ENCODE peak calls at places on chromosomes 13 and 19, in nine cellular contexts. One of them, this sample, is unnamed.

GRCh38 chr19:13881231-13881691 is 4.3 kb downstream of the NANOS3 start:
- DNase-seq in tibial artery: no peak
- DNase-seq in fibroblast of mammary gland: no peak
- DNase-seq in Calu3: no peak
- DNase-seq in mesothelial cell of epicardium: no peak
- DNase-seq in foreskin keratinocyte: no peak
- DNase-seq in AG09319: no peak
- DNase-seq in cardiac fibroblast: no peak
- DNase-seq in AG09309: no peak
- DNase-seq in this sample: no peak

GRCh38 chr13:62300021-62300420 is 884.4 kb upstream of the PCDH20 start:
- DNase-seq in tibial artery: no peak
- DNase-seq in fibroblast of mammary gland: no peak
- DNase-seq in Calu3: no peak
- DNase-seq in mesothelial cell of epicardium: no peak
- DNase-seq in foreskin keratinocyte: no peak
- DNase-seq in AG09319: no peak
- DNase-seq in cardiac fibroblast: no peak
- DNase-seq in AG09309: no peak
- DNase-seq in this sample: no peak

GRCh38 chr19:8221161-8221560 is 12.0 kb downstream of the CERS4 start:
- DNase-seq in tibial artery: no peak
- DNase-seq in fibroblast of mammary gland: no peak
- DNase-seq in Calu3: no peak
- DNase-seq in mesothelial cell of epicardium: no peak
- DNase-seq in foreskin keratinocyte: no peak
- DNase-seq in AG09319: no peak
- DNase-seq in cardiac fibroblast: no peak
- DNase-seq in AG09309: no peak
- DNase-seq in this sample: no peak

GRCh38 chr13:69094485-69094884 is 1013.1 kb upstream of the ATXN8OS start:
- DNase-seq in tibial artery: no peak
- DNase-seq in fibroblast of mammary gland: no peak
- DNase-seq in Calu3: no peak
- DNase-seq in mesothelial cell of epicardium: no peak
- DNase-seq in foreskin keratinocyte: no peak
- DNase-seq in AG09319: no peak
- DNase-seq in cardiac fibroblast: no peak
- DNase-seq in AG09309: no peak
- DNase-seq in this sample: no peak

GRCh38 chr19:53597023-53597422 is 34.8 kb upstream of the DPRX start:
- DNase-seq in tibial artery: no peak
- DNase-seq in fibroblast of mammary gland: no peak
- DNase-seq in Calu3: no peak
- DNase-seq in mesothelial cell of epicardium: no peak
- DNase-seq in foreskin keratinocyte: peak
- DNase-seq in AG09319: no peak
- DNase-seq in cardiac fibroblast: no peak
- DNase-seq in AG09309: no peak
- DNase-seq in this sample: no peak

GRCh38 chr19:13633109-13633508 is 126.8 kb upstream of the CACNA1A start:
- DNase-seq in tibial artery: no peak
- DNase-seq in fibroblast of mammary gland: peak
- DNase-seq in Calu3: peak
- DNase-seq in mesothelial cell of epicardium: no peak
- DNase-seq in foreskin keratinocyte: no peak
- DNase-seq in AG09319: peak
- DNase-seq in cardiac fibroblast: peak
- DNase-seq in AG09309: no peak
- DNase-seq in this sample: no peak

GRCh38 chr19:55643003-55643732 is at the start of gene ZNF581:
- DNase-seq in tibial artery: peak
- DNase-seq in fibroblast of mammary gland: peak
- DNase-seq in Calu3: peak
- DNase-seq in mesothelial cell of epicardium: peak
- DNase-seq in foreskin keratinocyte: peak
- DNase-seq in AG09319: peak
- DNase-seq in cardiac fibroblast: peak
- DNase-seq in AG09309: no peak
- DNase-seq in this sample: peak

GRCh38 chr19:16575282-16575681 is 3.1 kb upstream of the SLC35E1 start:
- DNase-seq in tibial artery: no peak
- DNase-seq in fibroblast of mammary gland: no peak
- DNase-seq in Calu3: no peak
- DNase-seq in mesothelial cell of epicardium: no peak
- DNase-seq in foreskin keratinocyte: no peak
- DNase-seq in AG09319: no peak
- DNase-seq in cardiac fibroblast: no peak
- DNase-seq in AG09309: no peak
- DNase-seq in this sample: no peak

GRCh38 chr13:112968910-112969691 is at the start of gene MCF2L:
- DNase-seq in tibial artery: no peak
- DNase-seq in fibroblast of mammary gland: peak
- DNase-seq in Calu3: peak
- DNase-seq in mesothelial cell of epicardium: peak
- DNase-seq in foreskin keratinocyte: no peak
- DNase-seq in AG09319: peak
- DNase-seq in cardiac fibroblast: peak
- DNase-seq in AG09309: no peak
- DNase-seq in this sample: peak

GRCh38 chr13:45781553-45782326 is 69.8 kb downstream of the SIAH3 start:
- DNase-seq in tibial artery: no peak
- DNase-seq in fibroblast of mammary gland: peak
- DNase-seq in Calu3: peak
- DNase-seq in mesothelial cell of epicardium: peak
- DNase-seq in foreskin keratinocyte: peak
- DNase-seq in AG09319: no peak
- DNase-seq in cardiac fibroblast: no peak
- DNase-seq in AG09309: no peak
- DNase-seq in this sample: no peak

GRCh38 chr19:38362076-38362945 is 12.1 kb upstream of the PSMD8 start:
- DNase-seq in tibial artery: peak
- DNase-seq in fibroblast of mammary gland: peak
- DNase-seq in Calu3: peak
- DNase-seq in mesothelial cell of epicardium: peak
- DNase-seq in foreskin keratinocyte: peak
- DNase-seq in AG09319: no peak
- DNase-seq in cardiac fibroblast: peak
- DNase-seq in AG09309: no peak
- DNase-seq in this sample: peak

GRCh38 chr13:46307554-46307953 is 79.5 kb downstream of the RUBCNL start:
- DNase-seq in tibial artery: no peak
- DNase-seq in fibroblast of mammary gland: peak
- DNase-seq in Calu3: no peak
- DNase-seq in mesothelial cell of epicardium: no peak
- DNase-seq in foreskin keratinocyte: peak
- DNase-seq in AG09319: no peak
- DNase-seq in cardiac fibroblast: no peak
- DNase-seq in AG09309: no peak
- DNase-seq in this sample: no peak

GRCh38 chr19:17118957-17119356 is 43.4 kb downstream of the MYO9B start:
- DNase-seq in tibial artery: no peak
- DNase-seq in fibroblast of mammary gland: no peak
- DNase-seq in Calu3: no peak
- DNase-seq in mesothelial cell of epicardium: no peak
- DNase-seq in foreskin keratinocyte: no peak
- DNase-seq in AG09319: no peak
- DNase-seq in cardiac fibroblast: no peak
- DNase-seq in AG09309: no peak
- DNase-seq in this sample: no peak

GRCh38 chr13:29924482-29924884 is 74.1 kb upstream of the UBL3 start:
- DNase-seq in tibial artery: no peak
- DNase-seq in fibroblast of mammary gland: peak
- DNase-seq in Calu3: no peak
- DNase-seq in mesothelial cell of epicardium: no peak
- DNase-seq in foreskin keratinocyte: peak
- DNase-seq in AG09319: no peak
- DNase-seq in cardiac fibroblast: peak
- DNase-seq in AG09309: peak
- DNase-seq in this sample: no peak
- TF ChIP-seq CTCF in tibial artery: no peak
- TF ChIP-seq CTCF in fibroblast of mammary gland: no peak
- TF ChIP-seq CTCF in Calu3: no peak
- TF ChIP-seq CTCF in mesothelial cell of epicardium: peak
- TF ChIP-seq CTCF in foreskin keratinocyte: no peak
- TF ChIP-seq CTCF in AG09319: no peak
- TF ChIP-seq CTCF in cardiac fibroblast: no peak
- TF ChIP-seq CTCF in AG09309: no peak
- TF ChIP-seq CTCF in this sample: no peak

DNA sequence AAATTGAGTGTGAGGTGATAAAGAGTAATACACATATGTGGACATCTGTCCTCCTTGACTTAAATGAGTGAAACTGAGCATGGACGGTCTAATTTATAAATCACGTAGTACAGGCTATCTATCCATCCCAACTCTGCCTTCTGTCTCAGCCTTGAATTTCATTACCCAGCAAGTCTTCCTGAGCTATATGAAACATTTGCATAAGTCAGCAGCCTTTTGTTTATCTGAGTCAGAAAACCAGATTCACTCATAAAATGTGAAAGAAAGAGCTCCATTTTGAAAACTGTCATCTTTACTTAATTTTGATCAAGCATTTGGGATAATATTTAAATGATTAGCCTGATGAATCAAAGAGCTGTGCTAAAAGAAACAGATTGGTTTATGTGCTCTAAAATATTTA is 197.9 kb downstream of the LHFPL6 start:
- DNase-seq in tibial artery: no peak
- DNase-seq in fibroblast of mammary gland: no peak
- DNase-seq in Calu3: no peak
- DNase-seq in mesothelial cell of epicardium: no peak
- DNase-seq in foreskin keratinocyte: no peak
- DNase-seq in AG09319: no peak
- DNase-seq in cardiac fibroblast: no peak
- DNase-seq in AG09309: no peak
- DNase-seq in this sample: no peak
- TF ChIP-seq CTCF in tibial artery: no peak
- TF ChIP-seq CTCF in fibroblast of mammary gland: no peak
- TF ChIP-seq CTCF in Calu3: no peak
- TF ChIP-seq CTCF in mesothelial cell of epicardium: no peak
- TF ChIP-seq CTCF in foreskin keratinocyte: no peak
- TF ChIP-seq CTCF in AG09319: no peak
- TF ChIP-seq CTCF in cardiac fibroblast: no peak
- TF ChIP-seq CTCF in AG09309: no peak
- TF ChIP-seq CTCF in this sample: no peak

GRCh38 chr13:104571161-104571889 is 1505.1 kb upstream of the SLC10A2 start:
- DNase-seq in tibial artery: peak
- DNase-seq in fibroblast of mammary gland: peak
- DNase-seq in Calu3: peak
- DNase-seq in mesothelial cell of epicardium: peak
- DNase-seq in foreskin keratinocyte: peak
- DNase-seq in AG09319: no peak
- DNase-seq in cardiac fibroblast: peak
- DNase-seq in AG09309: no peak
- DNase-seq in this sample: peak
- TF ChIP-seq CTCF in tibial artery: peak
- TF ChIP-seq CTCF in fibroblast of mammary gland: peak
- TF ChIP-seq CTCF in Calu3: no peak
- TF ChIP-seq CTCF in mesothelial cell of epicardium: peak
- TF ChIP-seq CTCF in foreskin keratinocyte: peak
- TF ChIP-seq CTCF in AG09319: no peak
- TF ChIP-seq CTCF in cardiac fibroblast: peak
- TF ChIP-seq CTCF in AG09309: peak
- TF ChIP-seq CTCF in this sample: peak

DNA sequence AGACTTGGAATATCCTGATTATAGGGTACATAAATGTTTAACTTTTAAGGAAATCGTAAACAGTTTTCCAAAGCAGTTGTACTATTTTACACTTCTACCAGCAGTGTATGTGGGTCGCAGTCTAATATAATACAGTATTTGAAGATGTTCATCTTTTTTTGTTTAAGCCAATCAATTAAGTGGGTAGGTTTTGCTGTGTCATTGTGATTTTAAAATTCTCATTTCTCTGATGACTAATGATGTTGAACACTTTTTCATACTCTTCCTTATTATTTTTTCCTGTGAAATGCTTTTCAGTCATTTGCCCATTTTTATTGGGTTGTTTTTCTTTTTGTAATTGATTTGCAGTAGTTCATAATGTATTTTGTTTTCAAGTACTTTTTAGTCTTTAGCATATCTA is 2689.7 kb downstream of the PCDH9 start:
- DNase-seq in tibial artery: no peak
- DNase-seq in fibroblast of mammary gland: peak
- DNase-seq in Calu3: no peak
- DNase-seq in mesothelial cell of epicardium: no peak
- DNase-seq in foreskin keratinocyte: no peak
- DNase-seq in AG09319: no peak
- DNase-seq in cardiac fibroblast: peak
- DNase-seq in AG09309: no peak
- DNase-seq in this sample: no peak
- TF ChIP-seq CTCF in tibial artery: no peak
- TF ChIP-seq CTCF in fibroblast of mammary gland: no peak
- TF ChIP-seq CTCF in Calu3: no peak
- TF ChIP-seq CTCF in mesothelial cell of epicardium: no peak
- TF ChIP-seq CTCF in foreskin keratinocyte: no peak
- TF ChIP-seq CTCF in AG09319: no peak
- TF ChIP-seq CTCF in cardiac fibroblast: no peak
- TF ChIP-seq CTCF in AG09309: no peak
- TF ChIP-seq CTCF in this sample: no peak

DNA sequence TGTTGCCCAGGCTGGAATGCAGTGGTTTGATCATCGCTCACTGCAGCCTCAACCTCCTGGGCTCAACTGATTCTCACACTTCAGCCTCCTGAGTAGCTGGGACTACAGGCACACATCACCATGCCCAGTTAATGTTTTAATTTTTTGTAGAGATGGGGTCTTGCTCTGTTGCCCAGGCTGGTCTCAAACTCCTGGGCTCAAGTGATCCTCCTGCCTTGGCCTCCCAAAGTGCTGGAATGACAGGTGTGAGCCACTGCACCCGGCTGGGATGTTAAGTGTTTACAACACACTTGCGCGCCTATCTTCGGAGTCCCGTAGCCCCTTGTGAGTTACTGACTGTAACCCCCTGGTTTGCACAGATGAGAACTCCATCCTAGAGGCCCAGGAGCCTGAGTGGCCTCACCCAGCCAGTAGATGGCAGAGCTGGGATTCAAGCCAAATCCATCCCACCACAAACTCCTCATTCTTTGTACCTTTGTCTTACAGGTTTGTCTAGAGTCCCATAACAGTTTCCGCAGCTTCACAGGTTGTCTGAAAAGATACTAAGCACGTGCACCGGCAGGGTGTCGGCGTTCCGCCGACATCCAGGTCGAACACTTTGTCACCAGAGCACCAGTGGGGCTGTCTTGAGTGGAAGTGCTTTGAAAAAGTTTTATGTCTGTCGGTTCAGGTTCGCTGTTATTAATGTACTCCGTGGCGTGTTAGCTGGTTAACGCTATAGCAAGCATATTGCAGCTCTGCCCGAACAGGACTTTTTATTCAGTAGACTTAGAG is 14.7 kb downstream of the MAG start:
- DNase-seq in tibial artery: no peak
- DNase-seq in fibroblast of mammary gland: no peak
- DNase-seq in Calu3: peak
- DNase-seq in mesothelial cell of epicardium: no peak
- DNase-seq in foreskin keratinocyte: no peak
- DNase-seq in AG09319: no peak
- DNase-seq in cardiac fibroblast: no peak
- DNase-seq in AG09309: no peak
- DNase-seq in this sample: no peak
- TF ChIP-seq CTCF in tibial artery: no peak
- TF ChIP-seq CTCF in fibroblast of mammary gland: no peak
- TF ChIP-seq CTCF in Calu3: peak
- TF ChIP-seq CTCF in mesothelial cell of epicardium: no peak
- TF ChIP-seq CTCF in foreskin keratinocyte: peak
- TF ChIP-seq CTCF in AG09319: no peak
- TF ChIP-seq CTCF in cardiac fibroblast: no peak
- TF ChIP-seq CTCF in AG09309: peak
- TF ChIP-seq CTCF in this sample: peak

GRCh38 chr19:4660181-4660791 is 9.9 kb downstream of the MYDGF start:
- DNase-seq in tibial artery: no peak
- DNase-seq in fibroblast of mammary gland: no peak
- DNase-seq in Calu3: peak
- DNase-seq in mesothelial cell of epicardium: no peak
- DNase-seq in foreskin keratinocyte: no peak
- DNase-seq in AG09319: no peak
- DNase-seq in cardiac fibroblast: no peak
- DNase-seq in AG09309: no peak
- DNase-seq in this sample: no peak
- TF ChIP-seq CTCF in tibial artery: no peak
- TF ChIP-seq CTCF in fibroblast of mammary gland: no peak
- TF ChIP-seq CTCF in Calu3: peak
- TF ChIP-seq CTCF in mesothelial cell of epicardium: no peak
- TF ChIP-seq CTCF in foreskin keratinocyte: peak
- TF ChIP-seq CTCF in AG09319: peak
- TF ChIP-seq CTCF in cardiac fibroblast: peak
- TF ChIP-seq CTCF in AG09309: peak
- TF ChIP-seq CTCF in this sample: peak